ENCODE peak calls at places on chromosomes 2 and 18, in seven cellular contexts. C is IMR-90, Q is H9, W is mesendoderm, S is H1, N is neuronal stem cell, P is trophoblast cell. K is an unnamed sample.

GRCh38 chr2:60416221-60417008 is 137.0 kb downstream of the BCL11A start:
- DNase-seq in N (no peak), C (peak), Q (no peak), W (peak), S (no peak), P (no peak), K (peak)

GRCh38 chr2:67135201-67135600 is 261.9 kb upstream of the ETAA1 start:
- DNase-seq in N (no peak), C (no peak), Q (no peak), P (no peak), W (no peak), S (no peak), K (no peak)

GRCh38 chr2:178271629-178272333 is 77.5 kb downstream of the OSBPL6 start:
- DNase-seq in P (no peak), C (peak), N (no peak), S (no peak), Q (no peak), W (no peak), K (no peak)

GRCh38 chr2:119158563-119159347 is at the start of gene C1QL2:
- DNase-seq in Q (peak), P (no peak), S (peak), W (peak), N (peak), C (no peak), K (no peak)

GRCh38 chr18:79567481-79568147 is 112.0 kb upstream of the CTDP1 start:
- DNase-seq in N (peak), C (peak), S (no peak), Q (peak), P (no peak), W (peak), K (peak)

GRCh38 chr2:230821261-230821990 is 43.3 kb upstream of the ITM2C start:
- DNase-seq in W (peak), S (no peak), N (no peak), P (no peak), Q (no peak), C (no peak), K (no peak)

GRCh38 chr2:636649-637405 is 40.4 kb downstream of the TMEM18 start:
- DNase-seq in C (peak), S (peak), N (peak), W (peak), P (peak), Q (peak), K (peak)

GRCh38 chr18:44839239-44839666 is 158.6 kb downstream of the SETBP1 start:
- DNase-seq in S (peak), C (peak), Q (peak), W (peak), P (peak), N (peak), K (peak)

GRCh38 chr18:79809482-79810192 is 11.9 kb downstream of the KCNG2 start:
- DNase-seq in P (no peak), N (no peak), Q (no peak), S (no peak), C (no peak), W (no peak), K (no peak)

GRCh38 chr2:108852375-108852774 is 65.8 kb downstream of the CCDC138 start:
- DNase-seq in W (no peak), N (no peak), C (no peak), Q (no peak), P (no peak), S (no peak), K (no peak)

GRCh38 chr2:199136681-199137080 is 321.1 kb downstream of the SATB2 start:
- DNase-seq in Q (no peak), W (no peak), S (no peak), N (no peak), P (no peak), C (peak), K (peak)

GRCh38 chr18:12637901-12638633 is 19.8 kb downstream of the SPIRE1 start:
- DNase-seq in C (peak), S (no peak), N (no peak), W (peak), Q (no peak), P (peak), K (no peak)

GRCh38 chr18:40159141-40160017 is 1795.7 kb upstream of the PIK3C3 start:
- DNase-seq in C (peak), S (no peak), W (peak), Q (no peak), N (peak), P (peak), K (peak)

GRCh38 chr2:37829202-37829601 is 95.9 kb upstream of the RMDN2 start:
- DNase-seq in P (peak), W (peak), S (no peak), N (no peak), Q (no peak), C (peak), K (peak)

GRCh38 chr2:239721991-239722759 is 303.0 kb downstream of the NDUFA10 start:
- DNase-seq in S (peak), W (no peak), P (no peak), N (no peak), Q (peak), C (no peak), K (no peak)

GRCh38 chr2:239722760-239723448 is 302.2 kb downstream of the NDUFA10 start:
- DNase-seq in N (no peak), Q (peak), W (no peak), P (no peak), C (no peak), S (peak), K (no peak)

GRCh38 chr2:239720411-239721365 is 304.5 kb downstream of the NDUFA10 start:
- DNase-seq in N (no peak), S (peak), P (no peak), Q (peak), C (no peak), W (no peak), K (no peak)

GRCh38 chr2:239719791-239720410 is 305.2 kb downstream of the NDUFA10 start:
- DNase-seq in W (no peak), Q (peak), C (no peak), N (no peak), P (no peak), S (peak), K (no peak)

DNA sequence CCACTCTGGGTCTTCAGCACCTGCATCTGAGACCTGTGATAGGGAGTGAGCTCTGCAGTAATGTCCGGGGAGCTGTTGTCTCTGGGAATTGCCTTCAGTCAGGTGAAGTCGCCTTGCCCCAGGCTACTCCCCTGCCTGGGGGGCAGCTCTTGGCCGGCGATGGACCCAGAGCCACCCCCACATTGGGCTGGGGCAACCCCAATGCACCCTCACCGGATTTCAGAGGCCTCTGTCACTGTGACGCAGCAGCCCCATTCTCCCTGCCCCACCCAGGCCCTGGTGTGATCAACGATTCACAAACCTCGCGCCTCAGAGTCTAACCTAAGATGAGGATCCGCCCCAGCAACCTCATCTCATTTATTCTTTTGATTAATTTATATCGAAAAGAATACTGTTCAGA is 303.6 kb downstream of the NDUFA10 start:
- DNase-seq in Q (peak), S (peak), W (no peak), N (no peak), C (no peak), P (no peak), K (no peak)
- H4K8ac ChIP-seq in Q (no peak), S (no peak), W (no peak), N (no peak), C (no peak), P (no peak), K (no peak)

DNA sequence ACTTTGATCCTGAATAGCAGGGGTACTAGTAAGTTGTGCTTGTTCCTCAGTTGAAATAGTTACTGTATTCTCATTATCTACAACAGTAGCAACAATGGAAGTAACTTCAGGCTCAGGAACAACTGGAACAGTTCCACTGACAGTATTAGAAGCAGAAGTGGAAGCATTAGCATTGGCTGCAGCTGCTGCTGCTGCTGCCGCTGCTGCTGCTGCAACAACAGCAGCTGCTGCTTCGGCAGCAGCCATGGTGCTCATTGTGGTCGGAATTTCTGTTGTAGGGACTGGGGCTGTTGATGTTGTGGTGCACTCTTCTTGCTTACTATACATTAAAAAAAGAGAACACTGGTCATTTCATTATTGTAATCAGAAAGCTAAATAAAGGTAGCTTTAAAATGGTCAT is 40.8 kb downstream of the PRPF40A start:
- DNase-seq in P (no peak), C (no peak), N (no peak), S (no peak), W (no peak), Q (no peak), K (no peak)
- H4K8ac ChIP-seq in P (no peak), C (no peak), N (no peak), S (no peak), W (no peak), Q (no peak), K (no peak)

GRCh38 chr2:102423368-102423767 is 408 bp downstream of the IL18RAP start:
- DNase-seq in S (no peak), W (no peak), N (no peak), C (no peak), Q (no peak), P (no peak), K (no peak)

GRCh38 chr2:102427249-102427648 is 4.3 kb downstream of the IL18RAP start:
- DNase-seq in W (no peak), Q (no peak), S (no peak), P (no peak), C (no peak), N (no peak), K (no peak)

GRCh38 chr2:102424754-102425153 is 1.8 kb downstream of the IL18RAP start:
- DNase-seq in N (no peak), W (no peak), C (no peak), Q (no peak), P (no peak), S (no peak), K (no peak)

GRCh38 chr2:102422910-102423309 is at the start of gene IL18RAP:
- DNase-seq in W (no peak), Q (no peak), C (no peak), S (no peak), P (no peak), N (no peak), K (no peak)

DNA sequence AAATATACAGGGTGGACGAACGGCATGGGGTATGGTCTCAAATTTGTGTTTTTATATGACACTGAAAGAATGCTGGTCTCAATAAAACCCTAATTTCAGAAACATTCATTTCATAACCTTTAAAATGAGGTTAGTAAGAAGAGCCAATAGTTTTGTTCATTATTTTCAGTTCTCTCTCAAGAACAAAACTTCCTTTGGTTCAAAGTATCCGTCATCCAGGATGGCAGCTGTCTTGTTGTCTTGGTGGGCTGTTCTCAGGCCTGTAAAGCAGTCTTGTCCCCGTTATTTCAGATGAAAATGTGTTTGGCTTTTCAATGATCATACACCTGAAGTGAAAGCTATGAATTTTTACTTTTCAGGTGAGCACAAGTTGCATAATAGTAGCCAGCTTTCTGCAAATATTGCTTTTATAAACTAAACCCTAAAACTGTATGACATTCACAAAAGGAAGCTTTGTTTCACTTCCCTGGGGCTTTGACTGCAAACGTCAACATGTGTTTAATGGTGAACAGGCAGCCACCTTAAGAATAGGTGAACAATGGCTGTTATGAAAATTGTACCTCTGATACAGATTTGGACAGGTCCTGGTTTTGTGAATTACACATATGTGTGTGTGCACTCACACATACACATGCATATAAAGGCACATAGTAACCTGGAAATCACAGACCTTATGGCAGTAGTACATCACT is 2.6 kb downstream of the IL18RAP start:
- DNase-seq in Q (no peak), P (no peak), N (no peak), C (no peak), S (no peak), W (no peak), K (no peak)
- H4K8ac ChIP-seq in Q (no peak), P (no peak), N (no peak), C (no peak), S (no peak), W (no peak), K (no peak)

GRCh38 chr2:196697825-196698224 is 58.3 kb downstream of the CCDC150 start:
- DNase-seq in N (no peak), S (no peak), Q (no peak), C (no peak), W (no peak), P (no peak), K (no peak)

GRCh38 chr2:196702641-196703040 is 63.1 kb downstream of the CCDC150 start:
- DNase-seq in Q (no peak), N (no peak), P (no peak), C (no peak), W (no peak), S (no peak), K (peak)

DNA sequence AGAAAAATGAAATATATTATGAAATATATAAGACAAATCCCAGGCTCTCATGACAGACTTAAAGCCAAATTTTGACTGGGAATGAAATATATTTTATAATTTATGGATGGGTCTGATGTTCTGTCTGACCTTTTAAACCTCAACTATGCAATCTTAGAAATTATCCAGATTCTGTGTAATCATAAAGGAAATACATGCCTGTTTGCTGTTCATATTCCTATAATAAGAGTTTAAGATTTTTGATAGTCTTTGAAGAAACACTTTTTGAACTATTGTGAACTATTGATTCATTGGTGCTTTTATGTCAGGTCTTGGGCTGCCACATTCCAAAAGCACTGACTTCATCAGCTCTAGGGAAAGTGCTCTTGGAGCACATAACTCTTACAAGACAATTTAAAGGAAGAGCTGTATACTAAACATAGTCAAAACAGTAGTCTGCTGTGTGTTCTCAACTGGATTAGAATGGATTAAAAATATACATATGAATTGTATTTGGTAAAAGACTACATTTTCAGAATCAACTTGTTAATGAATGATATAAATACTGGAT is 64.2 kb downstream of the CCDC150 start:
- DNase-seq in C (peak), P (no peak), Q (no peak), N (no peak), W (peak), S (no peak), K (peak)
- H4K8ac ChIP-seq in C (no peak), P (no peak), Q (no peak), N (no peak), W (no peak), S (no peak), K (no peak)